ENCODE peak calls at places on chromosome 9, in five cellular contexts. One of them, this sample, is unnamed.

GRCh38 chr9:115739096-115739875 is 414.3 kb upstream of the PAPPA start:
- DNase-seq in activated T-cell treated with anti-CD3 and anti-CD28 coated beads, Interleukin-2, amount 50 U/mL, for 4 hours: no peak
- DNase-seq in transverse colon: no peak
- DNase-seq in activated naive CD4-positive, alpha-beta T cell treated with anti-CD3 and anti-CD28 coated beads, Interleukin-2, amount 50 U/mL, for 16 hours: no peak
- DNase-seq in T follicular helper cell: no peak
- DNase-seq in this sample: no peak

GRCh38 chr9:108802967-108803366 is 52.8 kb downstream of the ACTL7B start:
- DNase-seq in activated T-cell treated with anti-CD3 and anti-CD28 coated beads, Interleukin-2, amount 50 U/mL, for 4 hours: no peak
- DNase-seq in transverse colon: no peak
- DNase-seq in activated naive CD4-positive, alpha-beta T cell treated with anti-CD3 and anti-CD28 coated beads, Interleukin-2, amount 50 U/mL, for 16 hours: no peak
- DNase-seq in T follicular helper cell: no peak
- DNase-seq in this sample: no peak

GRCh38 chr9:114203410-114204140 is 48.2 kb downstream of the COL27A1 start:
- DNase-seq in activated T-cell treated with anti-CD3 and anti-CD28 coated beads, Interleukin-2, amount 50 U/mL, for 4 hours: no peak
- DNase-seq in transverse colon: no peak
- DNase-seq in activated naive CD4-positive, alpha-beta T cell treated with anti-CD3 and anti-CD28 coated beads, Interleukin-2, amount 50 U/mL, for 16 hours: no peak
- DNase-seq in T follicular helper cell: no peak
- DNase-seq in this sample: no peak

GRCh38 chr9:116493183-116493582 is 193.9 kb upstream of the TRIM32 start:
- DNase-seq in activated T-cell treated with anti-CD3 and anti-CD28 coated beads, Interleukin-2, amount 50 U/mL, for 4 hours: no peak
- DNase-seq in transverse colon: no peak
- DNase-seq in activated naive CD4-positive, alpha-beta T cell treated with anti-CD3 and anti-CD28 coated beads, Interleukin-2, amount 50 U/mL, for 16 hours: no peak
- DNase-seq in T follicular helper cell: no peak
- DNase-seq in this sample: no peak

GRCh38 chr9:101707708-101708107 is 30.7 kb downstream of the GRIN3A start:
- DNase-seq in activated T-cell treated with anti-CD3 and anti-CD28 coated beads, Interleukin-2, amount 50 U/mL, for 4 hours: no peak
- DNase-seq in transverse colon: no peak
- DNase-seq in activated naive CD4-positive, alpha-beta T cell treated with anti-CD3 and anti-CD28 coated beads, Interleukin-2, amount 50 U/mL, for 16 hours: no peak
- DNase-seq in T follicular helper cell: no peak
- DNase-seq in this sample: no peak

GRCh38 chr9:33623658-33624586 is 99.9 kb downstream of the ANKRD18B start:
- DNase-seq in activated T-cell treated with anti-CD3 and anti-CD28 coated beads, Interleukin-2, amount 50 U/mL, for 4 hours: peak
- DNase-seq in transverse colon: peak
- DNase-seq in activated naive CD4-positive, alpha-beta T cell treated with anti-CD3 and anti-CD28 coated beads, Interleukin-2, amount 50 U/mL, for 16 hours: peak
- DNase-seq in T follicular helper cell: peak
- DNase-seq in this sample: peak

GRCh38 chr9:2231831-2232230 is 216.7 kb downstream of the SMARCA2 start:
- DNase-seq in activated T-cell treated with anti-CD3 and anti-CD28 coated beads, Interleukin-2, amount 50 U/mL, for 4 hours: no peak
- DNase-seq in transverse colon: no peak
- DNase-seq in activated naive CD4-positive, alpha-beta T cell treated with anti-CD3 and anti-CD28 coated beads, Interleukin-2, amount 50 U/mL, for 16 hours: no peak
- DNase-seq in T follicular helper cell: no peak
- DNase-seq in this sample: no peak

GRCh38 chr9:106588601-106589000 is 274.4 kb upstream of the ZNF462 start:
- DNase-seq in activated T-cell treated with anti-CD3 and anti-CD28 coated beads, Interleukin-2, amount 50 U/mL, for 4 hours: no peak
- DNase-seq in transverse colon: no peak
- DNase-seq in activated naive CD4-positive, alpha-beta T cell treated with anti-CD3 and anti-CD28 coated beads, Interleukin-2, amount 50 U/mL, for 16 hours: no peak
- DNase-seq in T follicular helper cell: no peak
- DNase-seq in this sample: no peak

GRCh38 chr9:109179801-109180523 is 12.9 kb upstream of the FRRS1L start:
- DNase-seq in activated T-cell treated with anti-CD3 and anti-CD28 coated beads, Interleukin-2, amount 50 U/mL, for 4 hours: no peak
- DNase-seq in transverse colon: no peak
- DNase-seq in activated naive CD4-positive, alpha-beta T cell treated with anti-CD3 and anti-CD28 coated beads, Interleukin-2, amount 50 U/mL, for 16 hours: no peak
- DNase-seq in T follicular helper cell: no peak
- DNase-seq in this sample: no peak

GRCh38 chr9:109441296-109441695 is 56.8 kb downstream of the PTPN3 start:
- DNase-seq in activated T-cell treated with anti-CD3 and anti-CD28 coated beads, Interleukin-2, amount 50 U/mL, for 4 hours: no peak
- DNase-seq in transverse colon: no peak
- DNase-seq in activated naive CD4-positive, alpha-beta T cell treated with anti-CD3 and anti-CD28 coated beads, Interleukin-2, amount 50 U/mL, for 16 hours: no peak
- DNase-seq in T follicular helper cell: no peak
- DNase-seq in this sample: no peak

This sample was measured in small intestine.